ENCODE peak calls at places on chromosomes 7 and 10, in four cellular contexts. D, S, L and P are unnamed samples.

GRCh38 chr10:3805791-3806381 is 20.9 kb upstream of the KLF6 start:
- DNase-seq in S (peak; percentile 77), D (no peak), L (peak; percentile 70), P (no peak)

GRCh38 chr10:69527961-69528360 is 45.3 kb downstream of the NEUROG3 start:
- DNase-seq in D (no peak), S (no peak), L (no peak), P (no peak)

GRCh38 chr7:155584261-155584660 is 37.9 kb upstream of the CNPY1 start:
- DNase-seq in D (no peak), S (no peak), L (no peak), P (no peak)

GRCh38 chr10:116316533-116316932 is 7.7 kb upstream of the CCDC172 start:
- DNase-seq in D (no peak), L (no peak), S (no peak), P (no peak)

GRCh38 chr7:17530741-17531417 is 232.4 kb downstream of the AHR start:
- DNase-seq in S (peak; percentile 15), D (no peak), L (no peak), P (no peak)

GRCh38 chr7:22016547-22016946 is 70.8 kb upstream of the CDCA7L start:
- DNase-seq in D (no peak), L (no peak), S (no peak), P (no peak)

GRCh38 chr10:74919671-74920070 is 93.3 kb downstream of the KAT6B start:
- DNase-seq in D (no peak), L (no peak), S (no peak), P (no peak)

GRCh38 chr10:111739160-111739712 is 444.3 kb downstream of the GPAM start:
- DNase-seq in L (no peak), S (no peak), D (no peak), P (no peak)

GRCh38 chr10:51876528-51876927 is 177.1 kb upstream of the CSTF2T start:
- DNase-seq in L (no peak), S (no peak), D (no peak), P (no peak)

GRCh38 chr7:90251304-90251635 is 6.3 kb downstream of the CFAP69 start:
- DNase-seq in L (no peak), D (no peak), S (no peak), P (no peak)

GRCh38 chr7:2203551-2204300 is 29.0 kb downstream of the MAD1L1 start:
- DNase-seq in S (peak; percentile 15), L (no peak), D (no peak), P (peak; percentile 12)

GRCh38 chr7:2204446-2204845 is 28.3 kb downstream of the MAD1L1 start:
- DNase-seq in L (no peak), S (no peak), D (no peak), P (no peak)

GRCh38 chr7:2201686-2202360 is 30.9 kb downstream of the MAD1L1 start:
- DNase-seq in D (no peak), S (no peak), L (no peak), P (peak; percentile 7)

GRCh38 chr7:2202361-2202761 is 30.4 kb downstream of the MAD1L1 start:
- DNase-seq in D (no peak), L (no peak), S (no peak), P (peak; percentile 32)

GRCh38 chr7:2202901-2203550 is 29.7 kb downstream of the MAD1L1 start:
- DNase-seq in D (no peak), L (no peak), S (no peak), P (peak; percentile 15)
- H3K36me3 ChIP-seq in D (peaks cover 14% of the 10 kb centered on the region), L (peaks cover 63% of the 10 kb centered on the region), S (peaks cover 21% of the 10 kb centered on the region), P (peaks cover 9% of the 10 kb centered on the region)

GRCh38 chr7:5302577-5302976 is 19.8 kb downstream of the SLC29A4 start:
- DNase-seq in L (no peak), S (no peak), D (no peak), P (peak; percentile 76)
- H3K4me1 ChIP-seq in L (peaks cover 34% of the 10 kb centered on the region), S (no peaks in the 10 kb centered on the region), D (no peaks in the 10 kb centered on the region), P (no peaks in the 10 kb centered on the region)

GRCh38 chr7:42932861-42933591 is 850 bp downstream of the MRPL32 start:
- DNase-seq in D (no peak), L (no peak), S (peak; percentile 26), P (no peak)
- TF ChIP-seq POLR2A in D (no peak), L (no peak), S (no peak), P (no peak)

GRCh38 chr7:74516214-74516613 is 62.5 kb downstream of the GTF2IRD1 start:
- DNase-seq in L (no peak), S (no peak), D (no peak), P (no peak)

GRCh38 chr7:74512762-74513161 is 59.1 kb downstream of the GTF2IRD1 start:
- DNase-seq in D (no peak), L (no peak), S (no peak), P (peak; percentile 65)

GRCh38 chr7:74518041-74518440 is 64.3 kb downstream of the GTF2IRD1 start:
- DNase-seq in S (no peak), L (no peak), D (no peak), P (no peak)

GRCh38 chr7:74514131-74514591 is 60.5 kb downstream of the GTF2IRD1 start:
- DNase-seq in L (no peak), D (no peak), S (no peak), P (no peak)

DNA sequence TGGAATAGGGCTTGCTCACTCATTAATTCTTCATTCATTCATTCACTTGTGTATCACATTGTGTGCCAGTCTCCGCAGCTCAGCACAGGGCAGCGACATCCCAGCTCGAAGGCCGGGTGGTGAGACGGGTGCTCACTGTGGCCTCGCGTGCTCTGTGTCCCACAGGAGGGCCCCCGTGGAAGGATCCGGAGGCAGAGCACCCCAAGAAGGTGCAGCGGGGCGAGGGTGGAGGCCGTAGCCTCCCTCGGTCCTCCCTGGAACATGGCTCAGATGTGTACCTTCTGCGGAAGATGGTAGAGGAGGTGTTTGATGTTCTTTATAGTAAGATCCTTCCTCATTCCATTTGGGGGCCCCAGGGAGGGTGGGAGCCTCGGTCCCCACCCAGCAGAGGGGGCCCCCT is 61.6 kb downstream of the GTF2IRD1 start:
- DNase-seq in S (no peak), L (no peak), D (no peak), P (peak; percentile 65)
- H3K36me3 ChIP-seq in S (peaks cover 60% of the 10 kb centered on the region), L (peaks cover 47% of the 10 kb centered on the region), D (peaks cover 27% of the 10 kb centered on the region), P (no peaks in the 10 kb centered on the region)

GRCh38 chr10:110357252-110357780 is 52.6 kb upstream of the SMNDC1 start:
- DNase-seq in L (no peak), D (no peak), S (peak; percentile 99), P (no peak)

GRCh38 chr10:110356628-110357245 is 52.0 kb upstream of the SMNDC1 start:
- DNase-seq in L (peak; percentile 15), D (no peak), S (peak; percentile 94), P (no peak)

GRCh38 chr10:110354322-110354766 is 49.6 kb upstream of the SMNDC1 start:
- DNase-seq in L (peak; percentile 49), D (peak; percentile 58), S (peak; percentile 90), P (no peak)

GRCh38 chr10:110355181-110355831 is 50.6 kb upstream of the SMNDC1 start:
- DNase-seq in S (no peak), L (no peak), D (no peak), P (peak; percentile 23)

DNA sequence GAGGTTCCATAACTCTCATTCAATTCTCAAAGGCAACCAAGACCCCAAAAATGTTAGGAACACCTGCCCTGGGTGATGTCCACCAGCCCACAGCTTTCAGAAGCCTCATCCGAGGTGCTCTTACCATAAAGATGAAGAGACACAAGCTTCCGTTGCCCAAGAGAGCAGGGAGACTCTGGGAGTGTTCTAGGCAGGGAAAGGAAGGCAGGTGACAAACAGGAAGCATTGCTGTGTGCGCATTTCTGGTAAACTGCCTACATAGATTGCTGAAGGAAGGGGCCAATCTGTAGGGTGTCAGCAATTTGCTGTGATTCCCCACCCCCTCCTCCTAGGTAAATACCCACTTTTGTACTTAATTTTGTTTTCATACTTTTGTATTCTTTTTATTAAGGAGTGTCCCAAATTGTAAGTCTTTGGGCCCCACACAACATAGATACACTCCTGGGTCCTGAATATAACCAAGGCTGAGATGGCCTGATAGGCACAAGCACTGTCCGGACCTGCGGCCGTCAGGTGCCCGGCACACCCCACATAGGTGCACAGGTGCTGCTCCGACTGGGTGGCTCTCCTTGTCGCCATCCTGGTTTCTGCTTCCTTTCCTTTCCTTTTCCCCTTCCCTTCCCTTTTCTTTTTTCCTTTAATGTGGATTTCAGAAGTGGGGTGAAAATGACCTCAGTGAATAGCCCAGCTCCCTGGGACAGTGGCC is 51.4 kb upstream of the SMNDC1 start:
- DNase-seq in L (no peak), S (no peak), D (no peak), P (no peak)
- H3K4me1 ChIP-seq in L (no peaks in the 10 kb centered on the region), S (peaks cover 37% of the 10 kb centered on the region), D (peaks cover 14% of the 10 kb centered on the region), P (peaks cover 30% of the 10 kb centered on the region)

DNA sequence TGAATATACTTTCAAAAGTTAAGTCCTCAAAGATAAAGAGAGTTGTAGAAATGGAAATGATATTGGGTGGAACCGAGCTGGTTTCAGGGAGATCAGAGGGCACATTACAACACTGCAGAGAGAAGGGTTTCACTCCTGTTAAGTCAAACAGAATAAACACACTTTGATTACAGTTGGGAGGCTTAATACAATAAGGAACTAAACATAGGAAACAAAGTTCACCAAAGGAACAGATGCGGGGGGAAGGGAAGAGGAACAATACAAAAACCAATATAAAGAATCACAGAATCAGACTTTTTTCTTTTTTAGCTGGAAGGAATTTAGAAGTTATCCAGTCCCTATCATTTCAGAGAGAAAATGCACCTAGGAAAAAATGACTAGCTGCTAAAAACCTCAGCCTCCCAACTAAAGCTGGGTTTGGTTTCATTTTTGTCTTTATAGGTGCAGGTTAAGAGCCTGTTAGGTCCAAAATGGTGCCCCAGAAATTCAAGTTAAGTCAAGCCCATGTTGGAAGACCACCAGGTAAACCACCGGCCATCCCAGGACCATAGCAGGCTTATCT is 81.9 kb downstream of the DNMBP start:
- DNase-seq in D (no peak), S (no peak), L (no peak), P (no peak)
- TF ChIP-seq POLR2A in D (no peak), S (no peak), L (no peak), P (no peak)

DNA sequence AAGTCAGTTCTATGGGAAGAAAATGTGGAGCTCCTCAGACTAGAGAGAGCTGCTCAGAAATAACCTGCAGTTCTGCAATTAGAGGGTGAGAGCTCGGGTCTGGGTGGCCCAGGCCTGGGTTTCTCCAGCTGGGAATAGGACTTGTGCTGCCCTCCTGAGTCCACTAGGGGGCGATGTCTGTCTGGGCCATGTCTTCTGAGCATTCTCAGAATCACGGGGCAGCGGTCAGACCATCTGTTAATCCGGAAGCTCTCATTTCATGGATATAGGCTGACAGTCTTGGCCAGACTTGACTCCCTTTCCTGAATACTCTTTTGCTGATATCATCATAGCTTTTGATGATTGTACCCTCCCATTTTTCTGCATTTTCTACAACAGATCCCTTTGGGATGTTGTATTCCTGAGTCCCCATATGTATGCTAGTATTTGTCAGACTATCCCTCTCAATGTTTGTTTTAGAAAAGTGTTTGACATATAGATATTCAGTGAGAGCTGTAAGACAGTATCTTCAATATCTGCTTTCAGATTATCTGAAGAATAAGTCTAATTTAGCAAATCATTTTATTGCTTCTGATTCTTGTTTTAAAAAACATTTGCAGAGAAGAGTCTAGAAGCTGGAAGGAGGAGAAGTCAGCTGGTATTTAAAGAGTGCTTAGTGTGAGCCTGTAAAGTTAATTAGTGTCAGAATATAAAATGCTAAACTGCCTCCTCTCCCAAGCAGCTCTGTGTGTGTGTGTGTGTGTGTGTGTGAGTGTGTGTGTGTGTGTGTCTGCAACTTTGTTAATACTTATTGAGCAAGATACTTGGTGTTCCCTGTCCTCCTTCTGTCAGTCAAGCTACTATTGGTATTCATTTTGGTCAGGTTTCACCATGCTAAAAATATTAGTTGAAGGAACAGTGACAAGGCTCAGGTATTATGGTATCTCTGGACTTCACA is 38.0 kb downstream of the STARD3NL start:
- DNase-seq in S (peak; percentile 93), L (peak; percentile 82), D (peak; percentile 47), P (no peak)
- H3K36me3 ChIP-seq in S (peaks cover 23% of the 10 kb centered on the region), L (peaks cover 40% of the 10 kb centered on the region), D (peaks cover 23% of the 10 kb centered on the region), P (peaks cover 33% of the 10 kb centered on the region)